ENCODE peak calls at places on chromosomes 16 and 17, in five cellular contexts. J is HL-60, B is Caco-2, R is tibial artery, G is HCT116. A is an unnamed sample.

GRCh38 chr16:88781140-88782077 is 3.6 kb downstream of the PIEZO1 start:
- DNase-seq in J (peak), B (no peak), R (no peak), G (no peak), A (no peak)

GRCh38 chr16:56679813-56680212 is 2.5 kb upstream of the MT1X start:
- DNase-seq in G (peak), J (peak), B (no peak), R (peak), A (no peak)

GRCh38 chr16:1884155-1884760 is 12.3 kb upstream of the MEIOB start:
- DNase-seq in R (no peak), J (peak), B (no peak), G (peak), A (no peak)

GRCh38 chr17:72602517-72603345 is 481.9 kb downstream of the SOX9 start:
- DNase-seq in G (peak), R (no peak), J (peak), B (no peak), A (no peak)

GRCh38 chr16:12611006-12611477 is 192.6 kb downstream of the CPPED1 start:
- DNase-seq in G (no peak), B (no peak), J (no peak), R (no peak), A (no peak)

GRCh38 chr16:68351991-68352431 is 41.2 kb downstream of the PRMT7 start:
- DNase-seq in J (no peak), G (no peak), B (peak), R (no peak), A (peak)

GRCh38 chr16:1772362-1772907 is at the start of gene EME2:
- DNase-seq in G (no peak), R (no peak), B (no peak), J (peak), A (no peak)

GRCh38 chr17:34584805-34585416 is 5.5 kb downstream of the TMEM132E start:
- DNase-seq in R (no peak), J (no peak), B (no peak), G (no peak), A (peak)

GRCh38 chr17:39915559-39915958 is 2.9 kb downstream of the GSDMB start:
- DNase-seq in B (no peak), G (no peak), J (no peak), R (no peak), A (no peak)

GRCh38 chr17:29562615-29563014 is 4.2 kb downstream of the ABHD15 start:
- DNase-seq in R (no peak), G (no peak), J (no peak), B (no peak), A (no peak)

GRCh38 chr17:76405607-76405966 is 21.2 kb downstream of the SPHK1 start:
- DNase-seq in R (no peak), B (no peak), J (no peak), G (no peak), A (no peak)

GRCh38 chr16:52812945-52813556 is 239.6 kb downstream of the CHD9NB start:
- DNase-seq in G (peak), B (no peak), J (no peak), R (no peak), A (no peak)

GRCh38 chr16:52557236-52557635 is 10.3 kb upstream of the TOX3 start:
- DNase-seq in R (no peak), G (no peak), J (no peak), B (no peak), A (no peak)

GRCh38 chr17:76408037-76408849 is 23.8 kb downstream of the SPHK1 start:
- DNase-seq in J (peak), B (no peak), G (peak), R (peak), A (no peak)

GRCh38 chr16:69494993-69495392 is 70.6 kb downstream of the CYB5B start:
- DNase-seq in R (no peak), J (peak), G (peak), B (peak), A (no peak)

GRCh38 chr17:58052951-58053715 is 30.1 kb upstream of the DYNLL2 start:
- DNase-seq in J (no peak), G (no peak), R (no peak), B (no peak), A (no peak)

GRCh38 chr16:65745-66144 is 6.7 kb downstream of the RHBDF1 start:
- DNase-seq in J (peak), B (peak), R (peak), G (peak), A (no peak)

GRCh38 chr16:71426069-71426879 is 15.6 kb downstream of the TLE7 start:
- DNase-seq in R (no peak), J (peak), G (peak), B (no peak), A (peak)

GRCh38 chr16:86384263-86384649 is 126.1 kb upstream of the FOXF1 start:
- DNase-seq in G (no peak), B (no peak), R (no peak), J (no peak), A (no peak)

GRCh38 chr16:67860589-67861398 is 12.1 kb upstream of the EDC4 start:
- DNase-seq in B (no peak), J (no peak), R (no peak), G (no peak), A (no peak)

GRCh38 chr17:27651411-27652345 is 20.7 kb downstream of the LGALS9 start:
- DNase-seq in B (peak), R (no peak), J (peak), G (no peak), A (no peak)

GRCh38 chr16:57544129-57544653 is 1.7 kb downstream of the ADGRG5 start:
- DNase-seq in G (no peak), J (peak), R (peak), B (no peak), A (no peak)

GRCh38 chr16:19837331-19837943 is 47.2 kb downstream of the GPRC5B start:
- DNase-seq in G (no peak), B (no peak), J (no peak), R (no peak), A (no peak)

GRCh38 chr17:2275722-2276121 is 27.9 kb downstream of the SMG6 start:
- DNase-seq in R (no peak), G (no peak), J (no peak), B (no peak), A (no peak)

GRCh38 chr16:53434436-53435065 is at the start of gene RBL2:
- DNase-seq in B (peak), J (peak), G (no peak), R (peak), A (no peak)

GRCh38 chr16:22203091-22203490 is 3.0 kb upstream of the EEF2K start:
- DNase-seq in R (no peak), J (no peak), G (no peak), B (no peak), A (no peak)

GRCh38 chr17:21301593-21302550 is 17.4 kb downstream of the MAP2K3 start:
- DNase-seq in J (no peak), R (no peak), G (no peak), B (no peak), A (no peak)

GRCh38 chr16:81821422-81822128 is 42.5 kb downstream of the PLCG2 start:
- DNase-seq in R (no peak), J (no peak), G (no peak), B (no peak), A (no peak)

GRCh38 chr16:81826523-81826922 is 47.4 kb downstream of the PLCG2 start:
- DNase-seq in G (no peak), R (no peak), B (no peak), J (no peak), A (no peak)

GRCh38 chr16:81818514-81819304 is 39.6 kb downstream of the PLCG2 start:
- DNase-seq in B (no peak), R (no peak), G (no peak), J (no peak), A (no peak)

GRCh38 chr16:81823734-81824133 is 44.6 kb downstream of the PLCG2 start:
- DNase-seq in J (no peak), G (no peak), R (no peak), B (no peak), A (no peak)

GRCh38 chr16:81823111-81823510 is 44.0 kb downstream of the PLCG2 start:
- DNase-seq in J (peak), G (no peak), B (no peak), R (no peak), A (no peak)
- H3K4me3 ChIP-seq in J (no peak), G (no peak), B (no peak), R (no peak), A (no peak)

GRCh38 chr17:67438669-67439068 is 61.6 kb downstream of the PITPNC1 start:
- DNase-seq in R (no peak), J (no peak), B (no peak), G (no peak), A (no peak)

GRCh38 chr17:67433248-67433924 is 56.3 kb downstream of the PITPNC1 start:
- DNase-seq in J (peak), G (no peak), B (peak), R (no peak), A (no peak)

GRCh38 chr17:67434061-67434525 is 57.0 kb downstream of the PITPNC1 start:
- DNase-seq in J (peak), R (peak), G (no peak), B (no peak), A (no peak)

GRCh38 chr17:67431210-67432015 is 54.3 kb downstream of the PITPNC1 start:
- DNase-seq in J (no peak), G (peak), R (no peak), B (no peak), A (no peak)

DNA sequence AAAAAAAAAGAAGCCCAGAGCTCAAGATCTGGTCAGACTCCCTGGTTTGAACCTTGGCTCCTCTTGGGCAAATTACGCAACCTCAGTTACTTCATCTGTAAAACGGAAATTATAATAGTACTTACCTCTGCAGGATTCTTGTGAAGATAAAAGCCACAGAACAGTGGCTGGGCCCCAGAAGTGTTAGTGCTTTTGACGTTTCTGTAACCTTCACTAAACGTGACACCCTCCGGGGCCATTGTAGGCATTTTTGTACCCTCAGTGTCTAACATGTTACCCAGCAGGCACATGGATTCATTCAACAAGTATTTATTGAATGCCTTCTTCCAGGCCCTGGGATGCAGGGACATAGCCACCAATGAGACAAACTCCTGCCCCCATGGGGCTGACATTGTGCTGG is 58.0 kb downstream of the PITPNC1 start:
- DNase-seq in J (peak), R (no peak), B (no peak), G (no peak), A (no peak)
- H3K4me3 ChIP-seq in J (no peak), R (no peak), B (no peak), G (no peak), A (no peak)

GRCh38 chr17:41813699-41814124 is 908 bp downstream of the FKBP10 start:
- DNase-seq in J (no peak), R (no peak), B (no peak), G (no peak), A (no peak)

GRCh38 chr17:41812176-41813038 is at the start of gene FKBP10:
- DNase-seq in B (peak), G (peak), J (peak), R (peak), A (peak)

GRCh38 chr17:41813039-41813680 is 356 bp downstream of the FKBP10 start:
- DNase-seq in J (no peak), R (no peak), G (no peak), B (no peak), A (no peak)

GRCh38 chr17:41811549-41812175 is at the start of gene P3H4:
- DNase-seq in G (peak), B (peak), J (peak), R (peak), A (peak)

GRCh38 chr17:41814195-41814594 is 1.4 kb downstream of the FKBP10 start:
- DNase-seq in R (no peak), B (no peak), G (no peak), J (no peak), A (no peak)
- H3K4me3 ChIP-seq in R (no peak), B (peak), G (no peak), J (no peak), A (peak)

GRCh38 chr16:31569360-31569717 is 41.6 kb downstream of the AHSP start:
- DNase-seq in B (no peak), G (no peak), J (no peak), R (no peak), A (no peak)
- H3K4me3 ChIP-seq in B (no peak), G (no peak), J (no peak), R (no peak), A (no peak)

DNA sequence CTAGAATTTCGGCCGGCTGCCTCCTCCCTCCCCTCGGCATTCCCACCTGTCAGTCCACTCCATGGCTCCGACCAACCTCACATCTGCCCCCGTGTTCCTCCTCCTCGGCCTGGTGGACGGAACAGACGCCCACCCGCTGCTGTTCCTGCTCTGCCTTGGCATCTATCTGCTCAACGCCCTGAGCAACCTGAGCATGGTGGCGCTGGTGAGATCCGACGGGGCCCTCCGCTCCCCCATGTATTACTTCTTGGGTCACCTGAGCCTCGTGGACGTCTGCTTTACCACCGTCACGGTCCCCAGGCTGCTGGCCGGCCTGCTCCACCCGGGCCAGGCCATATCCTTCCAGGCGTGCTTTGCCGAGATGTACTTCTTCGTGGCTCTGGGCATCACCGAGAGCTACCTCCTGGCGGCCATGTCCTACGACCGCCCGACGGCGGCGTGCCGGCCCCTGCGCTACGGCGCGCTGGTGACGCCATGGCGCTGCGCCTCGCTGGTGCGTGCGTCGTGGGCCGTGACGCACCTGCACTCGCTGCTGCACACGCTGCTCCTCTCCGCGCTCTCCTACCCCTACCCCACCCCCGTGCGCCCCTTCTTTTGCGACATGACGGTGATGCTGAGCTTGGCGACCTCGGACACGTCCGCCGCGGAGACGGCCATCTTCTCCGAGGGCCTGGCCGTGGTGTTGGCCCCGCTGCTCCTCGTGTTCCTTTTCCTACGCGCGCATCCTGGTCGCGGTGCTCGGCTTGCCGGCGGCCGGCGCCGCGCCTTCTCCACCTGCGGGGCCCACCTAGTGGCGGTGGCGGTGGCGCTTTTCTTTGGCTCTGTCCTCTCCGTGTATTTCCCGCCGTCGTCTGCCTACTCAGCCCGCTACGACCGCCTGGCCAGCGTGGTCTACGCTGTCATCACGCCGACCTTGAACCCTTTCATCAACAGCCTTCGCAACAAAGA is at the start of gene OR3A2:
- DNase-seq in G (no peak), R (no peak), B (no peak), J (no peak), A (no peak)
- H3K4me3 ChIP-seq in G (no peak), R (no peak), B (no peak), J (no peak), A (no peak)

DNA sequence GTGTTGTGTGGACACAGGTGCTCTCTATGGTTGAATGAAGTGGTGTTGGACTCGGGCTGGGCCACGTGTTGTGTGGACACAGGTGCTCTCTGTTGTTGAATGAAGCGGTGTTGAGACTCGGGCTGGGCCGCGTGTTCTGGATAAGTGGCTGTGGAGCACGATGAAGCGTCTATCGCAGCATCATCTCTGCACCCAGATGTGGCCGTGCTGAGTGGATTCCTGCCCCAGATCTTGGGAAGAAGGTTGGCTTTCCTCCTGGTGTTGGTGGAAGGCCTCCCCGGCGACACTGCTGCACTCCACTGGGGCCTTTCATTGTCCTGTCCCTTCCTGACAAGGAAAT is 69.1 kb downstream of the RPTOR start:
- DNase-seq in J (no peak), B (no peak), G (no peak), R (no peak), A (no peak)
- H3K4me3 ChIP-seq in J (no peak), B (no peak), G (no peak), R (no peak), A (no peak)